ENCODE peak calls at places on chromosomes 16 and 17, in seven cellular contexts. I, M, V, E, D, Z and Q are unnamed samples.

GRCh38 chr17:42111901-42112551 is 488 bp downstream of the DHX58 start:
- DNase-seq in I (no peak), M (no peak), V (no peak), E (no peak), D (no peak), Z (no peak), Q (peak)

GRCh38 chr17:68054296-68054900 is 18.9 kb downstream of the KPNA2 start:
- DNase-seq in I (no peak), M (no peak), V (no peak), E (no peak), D (no peak), Z (no peak), Q (peak)

GRCh38 chr16:65583498-65583897 is 461.6 kb upstream of the CDH11 start:
- DNase-seq in I (no peak), M (no peak), V (no peak), E (no peak), D (no peak), Z (no peak), Q (no peak)

GRCh38 chr16:47424846-47425245 is 36.0 kb downstream of the ITFG1 start:
- DNase-seq in I (peak), M (no peak), V (peak), E (no peak), D (no peak), Z (no peak), Q (no peak)

GRCh38 chr17:652310-652709 is 62.3 kb downstream of the VPS53 start:
- DNase-seq in I (no peak), M (no peak), V (no peak), E (no peak), D (no peak), Z (no peak), Q (no peak)

GRCh38 chr17:46962374-46962790 is 16.7 kb downstream of the RPRML start:
- DNase-seq in I (no peak), M (no peak), V (no peak), E (no peak), D (no peak), Z (no peak), Q (no peak)

GRCh38 chr17:83078378-83079339 is 750 bp upstream of the METRNL start:
- DNase-seq in I (no peak), M (no peak), V (no peak), E (peak), D (peak), Z (no peak), Q (no peak)

GRCh38 chr17:48642843-48643696 is 16.9 kb upstream of the HOXB9 start:
- DNase-seq in I (no peak), M (no peak), V (no peak), E (no peak), D (no peak), Z (no peak), Q (no peak)

GRCh38 chr17:27741361-27741861 is 58.9 kb downstream of the NOS2 start:
- DNase-seq in I (no peak), M (no peak), V (peak), E (no peak), D (no peak), Z (no peak), Q (no peak)

GRCh38 chr17:63350364-63350763 is 95.7 kb downstream of the CYB561 start:
- DNase-seq in I (no peak), M (no peak), V (no peak), E (no peak), D (no peak), Z (no peak), Q (no peak)

GRCh38 chr16:19382887-19383816 is 34.5 kb upstream of the TMC5 start:
- DNase-seq in I (no peak), M (no peak), V (no peak), E (no peak), D (peak), Z (no peak), Q (no peak)

GRCh38 chr16:50697881-50698767 is 4.7 kb downstream of the NOD2 start:
- DNase-seq in I (no peak), M (no peak), V (no peak), E (no peak), D (no peak), Z (peak), Q (no peak)

GRCh38 chr16:2912330-2913199 is 834 bp downstream of the FLYWCH1 start:
- DNase-seq in I (peak), M (no peak), V (no peak), E (peak), D (peak), Z (no peak), Q (no peak)

GRCh38 chr16:82772215-82772614 is 145.4 kb downstream of the CDH13 start:
- DNase-seq in I (no peak), M (no peak), V (no peak), E (no peak), D (no peak), Z (no peak), Q (no peak)

GRCh38 chr17:2239882-2240430 is 63.6 kb downstream of the SMG6 start:
- DNase-seq in I (no peak), M (no peak), V (no peak), E (no peak), D (no peak), Z (peak), Q (no peak)

GRCh38 chr16:21197115-21197514 is 14.3 kb downstream of the ZP2 start:
- DNase-seq in I (no peak), M (no peak), V (no peak), E (no peak), D (no peak), Z (no peak), Q (no peak)

GRCh38 chr17:14303343-14304221 is 2.7 kb downstream of the HS3ST3B1 start:
- DNase-seq in I (no peak), M (no peak), V (peak), E (no peak), D (no peak), Z (no peak), Q (no peak)

GRCh38 chr16:67563708-67564468 is 1.6 kb downstream of the CTCF start:
- DNase-seq in I (peak), M (no peak), V (no peak), E (no peak), D (peak), Z (no peak), Q (peak)

GRCh38 chr17:67435122-67435521 is 58.0 kb downstream of the PITPNC1 start:
- DNase-seq in I (peak), M (no peak), V (no peak), E (no peak), D (no peak), Z (no peak), Q (no peak)

GRCh38 chr16:30437511-30438046 is 7.7 kb upstream of the DCTPP1 start:
- DNase-seq in I (peak), M (no peak), V (no peak), E (no peak), D (no peak), Z (no peak), Q (no peak)

DNA sequence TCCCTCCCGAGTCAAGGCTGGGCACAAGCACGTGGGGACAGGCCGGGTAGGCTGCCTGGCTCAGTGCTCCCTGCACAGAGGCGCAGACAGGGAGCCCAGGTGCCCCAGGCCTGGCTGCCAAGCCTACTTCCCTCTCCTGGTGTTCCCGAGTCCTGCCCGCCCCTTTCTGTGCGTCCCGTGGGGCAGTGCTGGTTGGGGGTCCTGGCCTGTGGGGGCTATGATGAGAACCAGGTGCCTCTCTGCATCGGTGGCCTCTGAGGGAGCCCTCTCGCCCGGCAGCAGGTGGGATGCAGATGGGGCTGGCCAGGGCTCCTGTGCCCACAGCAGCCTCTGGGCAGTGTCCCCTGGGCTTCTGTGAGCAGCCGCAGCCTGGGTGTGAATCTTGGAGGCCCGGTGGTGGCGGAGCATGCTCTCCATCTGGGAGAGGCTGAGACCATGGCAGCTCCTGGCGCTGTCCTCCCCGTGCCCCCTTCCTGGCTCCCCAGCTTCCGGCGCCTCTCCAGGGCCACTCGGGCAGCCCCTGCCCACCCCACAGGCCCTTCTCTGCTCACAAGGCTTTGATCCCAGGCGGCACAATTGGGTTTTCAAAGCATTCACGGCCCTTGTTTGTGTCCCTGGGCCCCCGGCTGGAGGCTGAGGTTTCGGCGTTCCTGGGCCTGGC is 7.2 kb downstream of the CENPX start:
- DNase-seq in I (peak), M (no peak), V (no peak), E (no peak), D (peak), Z (no peak), Q (no peak)
- TF ChIP-seq JUND in I (no peak), M (no peak), V (no peak), E (no peak), D (no peak), Z (no peak), Q (no peak)

GRCh38 chr16:59702531-59702930 is 968.4 kb upstream of the GOT2 start:
- DNase-seq in I (no peak), M (no peak), V (no peak), E (no peak), D (no peak), Z (no peak), Q (no peak)
- TF ChIP-seq JUND in I (no peak), M (no peak), V (no peak), E (no peak), D (no peak), Z (no peak), Q (no peak)

DNA sequence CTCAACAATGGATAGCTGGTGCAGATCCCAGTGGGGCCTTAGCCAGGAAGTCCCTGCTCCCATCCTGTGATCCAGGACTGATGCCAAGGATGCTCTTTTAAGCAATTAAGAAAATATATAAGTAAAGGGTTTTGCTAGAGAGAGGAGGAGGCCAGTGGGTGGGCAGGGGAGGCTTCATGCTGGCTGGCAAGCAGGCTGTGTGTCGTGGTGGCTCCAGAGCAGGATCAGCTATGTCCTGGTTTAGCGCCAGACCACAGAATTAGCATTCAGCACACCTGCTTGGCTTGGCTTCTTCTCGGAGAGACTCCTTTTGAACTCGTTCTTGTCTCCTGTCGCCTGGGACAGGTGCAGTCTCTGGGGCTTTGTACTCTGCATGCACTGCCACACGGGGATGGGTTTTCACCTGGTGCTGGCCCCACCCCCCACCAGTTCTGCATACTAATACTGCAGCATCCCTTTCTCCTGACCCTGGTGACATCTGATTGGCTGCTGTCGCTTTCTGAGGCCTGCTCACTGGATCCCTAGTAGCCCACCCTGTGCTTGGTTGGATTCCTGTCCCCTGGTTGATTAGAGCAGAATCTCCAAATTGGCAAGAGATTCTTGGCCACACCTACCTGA is 66.1 kb downstream of the PLD6 start:
- DNase-seq in I (no peak), M (no peak), V (no peak), E (no peak), D (no peak), Z (no peak), Q (peak)
- TF ChIP-seq JUND in I (no peak), M (no peak), V (no peak), E (no peak), D (no peak), Z (no peak), Q (no peak)

GRCh38 chr17:7208027-7208571 is 11.5 kb downstream of the DLG4 start:
- DNase-seq in I (no peak), M (no peak), V (peak), E (no peak), D (no peak), Z (no peak), Q (no peak)
- TF ChIP-seq JUND in I (no peak), M (no peak), V (no peak), E (no peak), D (no peak), Z (no peak), Q (no peak)